ENCODE peak calls at places on chromosomes 3 and 15, in five cellular contexts. One of them, this sample, is unnamed.

GRCh38 chr3:69879051-69879450 is 120.5 kb upstream of the SAMMSON start:
- DNase-seq in stomach: no peak
- DNase-seq in sigmoid colon: no peak
- DNase-seq in right lobe of liver: no peak
- DNase-seq in uterus: no peak
- DNase-seq in this sample: no peak

GRCh38 chr3:181274025-181274424 is 284.5 kb upstream of the DNAJC19 start:
- DNase-seq in stomach: no peak
- DNase-seq in sigmoid colon: no peak
- DNase-seq in right lobe of liver: no peak
- DNase-seq in uterus: no peak
- DNase-seq in this sample: no peak

GRCh38 chr15:85542895-85543331 is 162.5 kb downstream of the AKAP13 start:
- DNase-seq in stomach: no peak
- DNase-seq in sigmoid colon: no peak
- DNase-seq in right lobe of liver: no peak
- DNase-seq in uterus: no peak
- DNase-seq in this sample: no peak

GRCh38 chr3:29370021-29370420 is 89.2 kb downstream of the RBMS3 start:
- DNase-seq in stomach: no peak
- DNase-seq in sigmoid colon: no peak
- DNase-seq in right lobe of liver: no peak
- DNase-seq in uterus: no peak
- DNase-seq in this sample: no peak

GRCh38 chr3:53794597-53794996 is 51.6 kb downstream of the CHDH start:
- DNase-seq in stomach: no peak
- DNase-seq in sigmoid colon: no peak
- DNase-seq in right lobe of liver: no peak
- DNase-seq in uterus: no peak
- DNase-seq in this sample: no peak

GRCh38 chr3:175199961-175200360 is 340.8 kb downstream of the NAALADL2 start:
- DNase-seq in stomach: no peak
- DNase-seq in sigmoid colon: no peak
- DNase-seq in right lobe of liver: no peak
- DNase-seq in uterus: no peak
- DNase-seq in this sample: no peak

GRCh38 chr3:194840661-194841514 is 155.2 kb downstream of the FAM43A start:
- DNase-seq in stomach: no peak
- DNase-seq in sigmoid colon: no peak
- DNase-seq in right lobe of liver: no peak
- DNase-seq in uterus: no peak
- DNase-seq in this sample: no peak

GRCh38 chr15:63915888-63916731 is 82.4 kb upstream of the HERC1 start:
- DNase-seq in stomach: no peak
- DNase-seq in sigmoid colon: no peak
- DNase-seq in right lobe of liver: no peak
- DNase-seq in uterus: peak; percentile 30
- DNase-seq in this sample: no peak

GRCh38 chr15:33226559-33227181 is 32.2 kb upstream of the FMN1 start:
- DNase-seq in stomach: peak; percentile 66
- DNase-seq in sigmoid colon: no peak
- DNase-seq in right lobe of liver: peak; percentile 48
- DNase-seq in uterus: no peak
- DNase-seq in this sample: peak; percentile 64

GRCh38 chr3:10228248-10228950 is 19.9 kb upstream of the TATDN2 start:
- DNase-seq in stomach: no peak
- DNase-seq in sigmoid colon: no peak
- DNase-seq in right lobe of liver: no peak
- DNase-seq in uterus: no peak
- DNase-seq in this sample: peak; percentile 42

GRCh38 chr3:22836131-22836530 is 367.0 kb upstream of the UBE2E2 start:
- DNase-seq in stomach: no peak
- DNase-seq in sigmoid colon: no peak
- DNase-seq in right lobe of liver: no peak
- DNase-seq in uterus: no peak
- DNase-seq in this sample: no peak

GRCh38 chr15:74200394-74200793 is 2.2 kb downstream of the STRA6 start:
- DNase-seq in stomach: no peak
- DNase-seq in sigmoid colon: peak; percentile 77
- DNase-seq in right lobe of liver: no peak
- DNase-seq in uterus: peak; percentile 66
- DNase-seq in this sample: peak; percentile 28

GRCh38 chr3:112775011-112775742 is 71.5 kb downstream of the CD200R1L start:
- DNase-seq in stomach: no peak
- DNase-seq in sigmoid colon: no peak
- DNase-seq in right lobe of liver: no peak
- DNase-seq in uterus: peak; percentile 43
- DNase-seq in this sample: no peak

GRCh38 chr3:177652556-177653290 is 455.4 kb upstream of the TBL1XR1 start:
- DNase-seq in stomach: no peak
- DNase-seq in sigmoid colon: no peak
- DNase-seq in right lobe of liver: no peak
- DNase-seq in uterus: no peak
- DNase-seq in this sample: no peak

GRCh38 chr15:64897345-64897985 is 14.2 kb upstream of the ANKDD1A start:
- DNase-seq in stomach: peak; percentile 74
- DNase-seq in sigmoid colon: peak; percentile 78
- DNase-seq in right lobe of liver: no peak
- DNase-seq in uterus: peak; percentile 47
- DNase-seq in this sample: peak; percentile 26

GRCh38 chr15:89138999-89139612 is 50.9 kb downstream of the ABHD2 start:
- DNase-seq in stomach: no peak
- DNase-seq in sigmoid colon: no peak
- DNase-seq in right lobe of liver: peak; percentile 49
- DNase-seq in uterus: no peak
- DNase-seq in this sample: no peak

GRCh38 chr15:94387854-94388441 is 156.6 kb downstream of the MCTP2 start:
- DNase-seq in stomach: no peak
- DNase-seq in sigmoid colon: no peak
- DNase-seq in right lobe of liver: no peak
- DNase-seq in uterus: no peak
- DNase-seq in this sample: no peak

GRCh38 chr3:10772230-10773161 is 43.5 kb upstream of the SLC6A11 start:
- DNase-seq in stomach: no peak
- DNase-seq in sigmoid colon: no peak
- DNase-seq in right lobe of liver: no peak
- DNase-seq in uterus: no peak
- DNase-seq in this sample: no peak

GRCh38 chr3:45628746-45629145 is 34.2 kb downstream of the LIMD1 start:
- DNase-seq in stomach: no peak
- DNase-seq in sigmoid colon: no peak
- DNase-seq in right lobe of liver: no peak
- DNase-seq in uterus: no peak
- DNase-seq in this sample: no peak

GRCh38 chr3:170634663-170635096 is 48.8 kb upstream of the SLC7A14 start:
- DNase-seq in stomach: no peak
- DNase-seq in sigmoid colon: no peak
- DNase-seq in right lobe of liver: no peak
- DNase-seq in uterus: no peak
- DNase-seq in this sample: no peak

GRCh38 chr15:91468861-91469260 is 368.8 kb downstream of the SV2B start:
- DNase-seq in stomach: no peak
- DNase-seq in sigmoid colon: no peak
- DNase-seq in right lobe of liver: no peak
- DNase-seq in uterus: no peak
- DNase-seq in this sample: no peak

GRCh38 chr3:186209810-186210752 is 101.2 kb upstream of the ETV5 start:
- DNase-seq in stomach: peak; percentile 58
- DNase-seq in sigmoid colon: peak; percentile 70
- DNase-seq in right lobe of liver: no peak
- DNase-seq in uterus: peak; percentile 27
- DNase-seq in this sample: peak; percentile 86
- H3K27ac ChIP-seq in stomach: peak overlapping the region; percentile 46
- H3K27ac ChIP-seq in sigmoid colon: peak overlapping the region; percentile 63
- H3K27ac ChIP-seq in right lobe of liver: no peak overlapping the region
- H3K27ac ChIP-seq in uterus: no peak overlapping the region
- H3K27ac ChIP-seq in this sample: peak overlapping the region; percentile 84

GRCh38 chr15:82946155-82946701 is 6.3 kb downstream of the HOMER2 start:
- DNase-seq in stomach: no peak
- DNase-seq in sigmoid colon: no peak
- DNase-seq in right lobe of liver: no peak
- DNase-seq in uterus: no peak
- DNase-seq in this sample: no peak

GRCh38 chr15:82950295-82950694 is 2.2 kb downstream of the HOMER2 start:
- DNase-seq in stomach: no peak
- DNase-seq in sigmoid colon: no peak
- DNase-seq in right lobe of liver: no peak
- DNase-seq in uterus: no peak
- DNase-seq in this sample: no peak

GRCh38 chr15:82952156-82953081 is at the start of gene HOMER2:
- DNase-seq in stomach: peak; percentile 85
- DNase-seq in sigmoid colon: no peak
- DNase-seq in right lobe of liver: peak; percentile 76
- DNase-seq in uterus: no peak
- DNase-seq in this sample: peak; percentile 92

GRCh38 chr15:82950746-82951370 is 1.7 kb downstream of the HOMER2 start:
- DNase-seq in stomach: no peak
- DNase-seq in sigmoid colon: no peak
- DNase-seq in right lobe of liver: no peak
- DNase-seq in uterus: no peak
- DNase-seq in this sample: no peak

GRCh38 chr15:82951472-82952155 is 906 bp downstream of the HOMER2 start:
- DNase-seq in stomach: no peak
- DNase-seq in sigmoid colon: no peak
- DNase-seq in right lobe of liver: no peak
- DNase-seq in uterus: no peak
- DNase-seq in this sample: peak; percentile 27
- H3K4me3 ChIP-seq in stomach: peak overlapping the region; percentile 71
- H3K4me3 ChIP-seq in sigmoid colon: peak overlapping the region; percentile 40
- H3K4me3 ChIP-seq in right lobe of liver: peak overlapping the region; percentile 62
- H3K4me3 ChIP-seq in uterus: no peak overlapping the region
- H3K4me3 ChIP-seq in this sample: peak overlapping the region; percentile 76

GRCh38 chr3:16266714-16267113 is 1.7 kb downstream of the OXNAD1 start:
- DNase-seq in stomach: no peak
- DNase-seq in sigmoid colon: no peak
- DNase-seq in right lobe of liver: no peak
- DNase-seq in uterus: no peak
- DNase-seq in this sample: no peak

GRCh38 chr3:16270855-16271254 is 5.8 kb downstream of the OXNAD1 start:
- DNase-seq in stomach: no peak
- DNase-seq in sigmoid colon: no peak
- DNase-seq in right lobe of liver: no peak
- DNase-seq in uterus: no peak
- DNase-seq in this sample: no peak

GRCh38 chr3:16277471-16277870 is 12.5 kb downstream of the OXNAD1 start:
- DNase-seq in stomach: no peak
- DNase-seq in sigmoid colon: no peak
- DNase-seq in right lobe of liver: no peak
- DNase-seq in uterus: no peak
- DNase-seq in this sample: no peak

DNA sequence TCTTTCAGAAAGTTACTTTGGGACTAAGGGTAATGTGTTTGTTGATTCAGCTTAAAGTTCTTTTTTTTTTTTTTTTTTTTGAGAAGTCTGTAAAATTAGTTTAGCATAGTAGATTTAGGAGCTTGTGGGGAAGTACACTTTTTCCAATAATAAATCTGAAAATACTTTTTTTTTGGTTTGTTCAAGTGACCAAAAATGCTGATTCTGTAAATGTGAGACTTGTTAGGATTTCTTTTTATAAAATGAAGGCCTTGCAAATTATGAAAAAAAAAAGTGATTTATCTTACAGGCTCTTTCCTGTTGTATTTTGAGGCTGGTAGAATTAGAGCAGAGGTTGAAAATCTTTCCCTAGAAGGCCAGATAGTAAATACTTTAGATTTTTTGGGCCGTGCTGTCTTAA is 7.6 kb downstream of the OXNAD1 start:
- DNase-seq in stomach: no peak
- DNase-seq in sigmoid colon: no peak
- DNase-seq in right lobe of liver: no peak
- DNase-seq in uterus: no peak
- DNase-seq in this sample: no peak
- TF ChIP-seq POLR2A in stomach: no peak
- TF ChIP-seq POLR2A in sigmoid colon: no peak
- TF ChIP-seq POLR2A in right lobe of liver: no peak
- TF ChIP-seq POLR2A in uterus: no peak
- TF ChIP-seq POLR2A in this sample: no peak

GRCh38 chr15:93027413-93027812 is 61.6 kb downstream of the RGMA start:
- DNase-seq in stomach: no peak
- DNase-seq in sigmoid colon: peak; percentile 74
- DNase-seq in right lobe of liver: peak; percentile 69
- DNase-seq in uterus: no peak
- DNase-seq in this sample: peak; percentile 33
- H3K27ac ChIP-seq in stomach: peak overlapping the region; percentile 82
- H3K27ac ChIP-seq in sigmoid colon: peak overlapping the region; percentile 88
- H3K27ac ChIP-seq in right lobe of liver: no peak overlapping the region
- H3K27ac ChIP-seq in uterus: peak overlapping the region; percentile 68
- H3K27ac ChIP-seq in this sample: no peak overlapping the region

DNA sequence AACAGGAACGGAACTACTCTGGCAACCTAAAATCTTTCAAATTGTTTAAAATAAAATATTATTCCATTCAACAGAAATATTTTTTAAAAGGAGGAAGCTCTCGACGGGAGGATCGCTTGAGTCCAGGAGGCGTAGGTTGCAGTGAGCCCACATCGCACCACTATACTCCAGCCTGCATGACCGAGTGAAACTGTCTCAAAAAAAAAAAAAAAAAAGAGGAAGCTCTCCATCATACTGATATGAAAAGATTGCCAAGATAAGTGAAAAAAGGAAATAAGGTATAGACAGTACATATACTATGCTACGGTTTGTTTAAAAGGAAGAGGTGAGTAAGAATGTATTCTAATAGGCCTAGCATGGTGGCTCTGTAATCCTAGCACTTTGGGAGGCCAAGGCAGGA is 3.6 kb downstream of the RAD18 start:
- DNase-seq in stomach: no peak
- DNase-seq in sigmoid colon: no peak
- DNase-seq in right lobe of liver: no peak
- DNase-seq in uterus: no peak
- DNase-seq in this sample: no peak
- H3K4me3 ChIP-seq in stomach: no peak overlapping the region
- H3K4me3 ChIP-seq in sigmoid colon: no peak overlapping the region
- H3K4me3 ChIP-seq in right lobe of liver: no peak overlapping the region
- H3K4me3 ChIP-seq in uterus: no peak overlapping the region
- H3K4me3 ChIP-seq in this sample: no peak overlapping the region

DNA sequence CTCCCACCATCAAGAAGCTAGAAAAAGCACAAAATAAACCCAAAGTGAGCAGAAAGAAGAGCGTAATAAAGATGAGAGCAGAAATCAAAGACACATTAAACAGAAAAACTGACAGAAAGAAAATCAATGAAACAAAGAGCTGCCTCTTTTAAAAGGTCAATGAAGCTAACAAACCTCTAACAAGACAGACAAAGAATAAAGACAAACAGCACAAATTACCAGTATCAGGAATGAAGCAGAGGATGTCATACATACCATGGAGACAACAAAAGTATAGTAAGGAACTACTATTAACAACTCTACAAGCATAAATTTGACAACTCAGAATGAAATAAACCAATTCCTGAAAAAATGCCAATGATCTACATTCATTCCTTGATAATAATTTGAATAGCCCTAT is 15.0 kb downstream of the C3orf70 start:
- DNase-seq in stomach: no peak
- DNase-seq in sigmoid colon: no peak
- DNase-seq in right lobe of liver: no peak
- DNase-seq in uterus: no peak
- DNase-seq in this sample: no peak
- TF ChIP-seq POLR2A in stomach: no peak
- TF ChIP-seq POLR2A in sigmoid colon: no peak
- TF ChIP-seq POLR2A in right lobe of liver: no peak
- TF ChIP-seq POLR2A in uterus: no peak
- TF ChIP-seq POLR2A in this sample: no peak

This sample was measured in body of pancreas.